ENCODE peak calls at places on chromosomes 1 and 21, in nine cellular contexts. W, V, K, R, Y, Q, L, G and B are unnamed samples.

GRCh38 chr21:37176716-37177115 is 90.4 kb downstream of the VPS26C start:
- DNase-seq in W (no peak), V (peak; percentile 41), K (no peak), R (no peak), Y (no peak), Q (no peak), L (no peak), G (no peak), B (no peak)

GRCh38 chr1:209506101-209506500 is 77.4 kb upstream of the CAMK1G start:
- DNase-seq in W (no peak), V (no peak), K (no peak), R (no peak), Y (no peak), Q (no peak), L (no peak), G (no peak), B (no peak)

GRCh38 chr1:230047114-230047865 is 19.7 kb upstream of the GALNT2 start:
- DNase-seq in W (no peak), V (no peak), K (no peak), R (peak; percentile 63), Y (no peak), Q (no peak), L (no peak), G (no peak), B (no peak)

GRCh38 chr1:38541223-38541622 is 318.3 kb downstream of the RRAGC start:
- DNase-seq in W (no peak), V (no peak), K (no peak), R (peak; percentile 58), Y (no peak), Q (no peak), L (no peak), G (no peak), B (no peak)

GRCh38 chr1:54888080-54888733 is 1.2 kb upstream of the DHCR24 start:
- DNase-seq in W (no peak), V (no peak), K (no peak), R (no peak), Y (no peak), Q (no peak), L (no peak), G (no peak), B (no peak)

GRCh38 chr1:189669846-189670245 is 807.8 kb downstream of the BRINP3 start:
- DNase-seq in W (peak; percentile 75), V (no peak), K (no peak), R (no peak), Y (no peak), Q (peak; percentile 30), L (no peak), G (no peak), B (no peak)

GRCh38 chr1:55894521-55894920 is 679.4 kb upstream of the USP24 start:
- DNase-seq in W (peak; percentile 35), V (no peak), K (no peak), R (no peak), Y (no peak), Q (peak; percentile 31), L (no peak), G (no peak), B (no peak)

GRCh38 chr1:162299018-162299417 is 77.6 kb downstream of the SPATA46 start:
- DNase-seq in W (no peak), V (no peak), K (no peak), R (no peak), Y (no peak), Q (no peak), L (no peak), G (no peak), B (no peak)

GRCh38 chr1:208737922-208738321 is 493.7 kb upstream of the PLXNA2 start:
- DNase-seq in W (no peak), V (no peak), K (no peak), R (no peak), Y (no peak), Q (no peak), L (no peak), G (no peak), B (no peak)

GRCh38 chr1:94903318-94904009 is 23.4 kb downstream of the CNN3 start:
- DNase-seq in W (peak; percentile 49), V (no peak), K (no peak), R (peak; percentile 54), Y (no peak), Q (no peak), L (no peak), G (no peak), B (no peak)

GRCh38 chr1:244150665-244151064 is 99.6 kb downstream of the ZBTB18 start:
- DNase-seq in W (no peak), V (no peak), K (no peak), R (no peak), Y (no peak), Q (no peak), L (no peak), G (no peak), B (no peak)

GRCh38 chr1:147204080-147204479 is 21.1 kb downstream of the FMO5 start:
- DNase-seq in W (no peak), V (no peak), K (no peak), R (no peak), Y (no peak), Q (no peak), L (no peak), G (no peak), B (no peak)

GRCh38 chr1:76862447-76862846 is 4.8 kb upstream of the ST6GALNAC5 start:
- DNase-seq in W (peak; percentile 75), V (no peak), K (no peak), R (no peak), Y (no peak), Q (peak; percentile 65), L (no peak), G (no peak), B (no peak)

GRCh38 chr21:14862794-14863720 is 201.7 kb downstream of the NRIP1 start:
- DNase-seq in W (peak; percentile 26), V (no peak), K (no peak), R (peak; percentile 32), Y (no peak), Q (peak; percentile 42), L (no peak), G (no peak), B (no peak)

GRCh38 chr1:85453640-85454194 is 11.2 kb downstream of the DDAH1 start:
- DNase-seq in W (no peak), V (no peak), K (no peak), R (no peak), Y (no peak), Q (no peak), L (no peak), G (no peak), B (no peak)

GRCh38 chr1:24683713-24684162 is 40.6 kb downstream of the SRRM1 start:
- DNase-seq in W (peak; percentile 98), V (peak; percentile 27), K (peak; percentile 15), R (peak; percentile 42), Y (no peak), Q (peak; percentile 94), L (no peak), G (no peak), B (no peak)

GRCh38 chr1:196459383-196459782 is 148.9 kb downstream of the KCNT2 start:
- DNase-seq in W (no peak), V (peak; percentile 20), K (no peak), R (no peak), Y (no peak), Q (no peak), L (no peak), G (no peak), B (no peak)

GRCh38 chr1:25487628-25488027 is 55.8 kb upstream of the LDLRAP1 start:
- DNase-seq in W (no peak), V (no peak), K (no peak), R (peak; percentile 38), Y (no peak), Q (no peak), L (no peak), G (peak; percentile 31), B (peak; percentile 55)

GRCh38 chr1:25675729-25676476 is 59.3 kb downstream of the MAN1C1 start:
- DNase-seq in W (no peak), V (no peak), K (no peak), R (no peak), Y (peak; percentile 37), Q (no peak), L (peak; percentile 25), G (peak; percentile 77), B (peak; percentile 36)

GRCh38 chr1:12127206-12127810 is 39.5 kb upstream of the TNFRSF1B start:
- DNase-seq in W (no peak), V (no peak), K (no peak), R (no peak), Y (no peak), Q (no peak), L (no peak), G (no peak), B (no peak)

GRCh38 chr1:214551436-214552173 is at the start of gene PTPN14:
- DNase-seq in W (peak; percentile 96), V (peak; percentile 92), K (peak; percentile 36), R (peak; percentile 98), Y (peak; percentile 96), Q (peak; percentile 93), L (peak; percentile 91), G (no peak), B (no peak)

GRCh38 chr21:29025328-29025713 is 853 bp downstream of the USP16 start:
- DNase-seq in W (peak; percentile 22), V (no peak), K (no peak), R (no peak), Y (no peak), Q (no peak), L (no peak), G (no peak), B (peak; percentile 32)

GRCh38 chr1:16978139-16978538 is 2.3 kb downstream of the MFAP2 start:
- DNase-seq in W (no peak), V (no peak), K (no peak), R (no peak), Y (no peak), Q (no peak), L (no peak), G (no peak), B (no peak)
- H3K27ac ChIP-seq in W (no peak overlapping the region), V (no peak overlapping the region), K (peak overlapping the region; percentile 95), R (no peak overlapping the region), Y (no peak overlapping the region), Q (peak overlapping the region; percentile 83), L (no peak overlapping the region), G (no peak overlapping the region), B (no peak overlapping the region)

GRCh38 chr21:45602106-45602505 is 41.4 kb upstream of the PCBP3 start:
- DNase-seq in W (no peak), V (no peak), K (no peak), R (no peak), Y (no peak), Q (no peak), L (no peak), G (no peak), B (no peak)
- H3K36me3 ChIP-seq in W (no peaks in the 10 kb centered on the region), V (no peaks in the 10 kb centered on the region), K (no peaks in the 10 kb centered on the region), R (no peaks in the 10 kb centered on the region), Y (no peaks in the 10 kb centered on the region), Q (no peaks in the 10 kb centered on the region), L (no peaks in the 10 kb centered on the region), G (no peaks in the 10 kb centered on the region), B (no peaks in the 10 kb centered on the region)

DNA sequence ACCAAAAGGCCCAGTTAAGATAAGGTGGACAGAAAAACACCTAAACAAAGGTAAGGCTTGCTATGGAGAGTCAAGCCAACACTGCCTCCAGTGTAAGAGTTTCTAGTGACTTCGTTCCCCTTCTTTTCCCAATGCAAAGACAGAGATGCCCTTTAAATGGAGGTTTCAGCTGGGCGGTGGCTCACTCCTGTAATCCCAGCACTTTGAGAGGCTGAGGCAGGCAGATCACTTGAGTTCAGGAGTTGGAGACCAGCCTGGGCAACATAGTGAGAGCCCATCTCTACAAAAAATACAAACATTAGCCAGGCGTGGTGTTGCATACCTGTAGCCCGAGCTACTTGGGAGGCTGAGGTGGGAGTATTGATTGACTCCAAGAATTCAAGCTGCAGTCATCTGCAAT is 24.0 kb upstream of the COL6A1 start:
- DNase-seq in W (no peak), V (no peak), K (no peak), R (no peak), Y (no peak), Q (no peak), L (no peak), G (no peak), B (no peak)
- H3K4me3 ChIP-seq in W (no peak overlapping the region), V (no peak overlapping the region), K (peak overlapping the region; percentile 62), R (no peak overlapping the region), Y (no peak overlapping the region), Q (no peak overlapping the region), L (no peak overlapping the region), G (no peak overlapping the region), B (no peak overlapping the region)

GRCh38 chr1:4673494-4673893 is 19.1 kb downstream of the AJAP1 start:
- DNase-seq in W (no peak), V (no peak), K (no peak), R (no peak), Y (no peak), Q (no peak), L (no peak), G (no peak), B (no peak)
- H3K27ac ChIP-seq in W (no peak overlapping the region), V (no peak overlapping the region), K (no peak overlapping the region), R (no peak overlapping the region), Y (no peak overlapping the region), Q (no peak overlapping the region), L (no peak overlapping the region), G (no peak overlapping the region), B (no peak overlapping the region)